ENCODE peak calls at places on chromosome 5, in seven cellular contexts. J, Y, L, S, B, X and T are unnamed samples.

GRCh38 chr5:137498736-137499505 is at the start of gene SPOCK1:
- DNase-seq in J (peak; percentile 56), Y (peak; percentile 96), L (peak; percentile 9), S (no peak), B (peak; percentile 83), X (peak; percentile 75), T (peak; percentile 81)

GRCh38 chr5:130955041-130955440 is 210.0 kb downstream of the HINT1 start:
- DNase-seq in J (no peak), Y (no peak), L (no peak), S (no peak), B (peak; percentile 93), X (no peak), T (no peak)

GRCh38 chr5:63686938-63687337 is 275.3 kb downstream of the HTR1A start:
- DNase-seq in J (no peak), Y (no peak), L (no peak), S (no peak), B (no peak), X (no peak), T (no peak)

GRCh38 chr5:64292611-64293215 is 127.1 kb downstream of the RNF180 start:
- DNase-seq in J (no peak), Y (peak; percentile 2), L (no peak), S (no peak), B (peak; percentile 7), X (peak; percentile 4), T (no peak)

GRCh38 chr5:53039855-53040254 is 50.7 kb downstream of the ITGA2 start:
- DNase-seq in J (no peak), Y (no peak), L (no peak), S (no peak), B (no peak), X (no peak), T (no peak)

GRCh38 chr5:107388111-107388861 is 282.5 kb downstream of the EFNA5 start:
- DNase-seq in J (no peak), Y (peak; percentile 61), L (no peak), S (no peak), B (peak; percentile 61), X (peak; percentile 90), T (no peak)

GRCh38 chr5:14871084-14871572 is 450 bp downstream of the ANKH start:
- DNase-seq in J (no peak), Y (no peak), L (peak; percentile 19), S (no peak), B (no peak), X (no peak), T (peak; percentile 42)

GRCh38 chr5:54985301-54986268 is at the start of gene ESM1:
- DNase-seq in J (no peak), Y (peak; percentile 59), L (no peak), S (no peak), B (no peak), X (peak; percentile 68), T (no peak)

GRCh38 chr5:1176473-1177391 is 24.7 kb upstream of the SLC6A19 start:
- DNase-seq in J (no peak), Y (no peak), L (no peak), S (no peak), B (peak; percentile 88), X (no peak), T (no peak)

GRCh38 chr5:158660726-158661125 is 439.0 kb downstream of the EBF1 start:
- DNase-seq in J (no peak), Y (peak; percentile 14), L (no peak), S (no peak), B (no peak), X (peak; percentile 55), T (no peak)

GRCh38 chr5:14870347-14871083 is 1.1 kb downstream of the ANKH start:
- DNase-seq in J (no peak), Y (no peak), L (peak; percentile 6), S (peak; percentile 53), B (no peak), X (no peak), T (peak; percentile 64)

GRCh38 chr5:68180286-68181038 is 35.1 kb upstream of the PIK3R1 start:
- DNase-seq in J (no peak), Y (no peak), L (no peak), S (no peak), B (no peak), X (no peak), T (no peak)

GRCh38 chr5:110880413-110880812 is 141.6 kb downstream of the SLC25A46 start:
- DNase-seq in J (no peak), Y (no peak), L (no peak), S (no peak), B (no peak), X (peak; percentile 93), T (no peak)

GRCh38 chr5:76372320-76373054 is 30.6 kb upstream of the IQGAP2 start:
- DNase-seq in J (no peak), Y (peak; percentile 73), L (no peak), S (no peak), B (peak; percentile 88), X (peak; percentile 89), T (no peak)

GRCh38 chr5:152349683-152350526 is 55.2 kb downstream of the NMUR2 start:
- DNase-seq in J (no peak), Y (peak; percentile 46), L (no peak), S (no peak), B (peak; percentile 56), X (peak; percentile 50), T (peak; percentile 37)

GRCh38 chr5:42756630-42757601 is at the start of gene CCDC152:
- DNase-seq in J (no peak), Y (peak; percentile 6), L (peak; percentile 32), S (peak; percentile 12), B (peak; percentile 72), X (peak; percentile 31), T (peak; percentile 32)

GRCh38 chr5:52502591-52502990 is 285.1 kb upstream of the ITGA1 start:
- DNase-seq in J (no peak), Y (no peak), L (no peak), S (no peak), B (no peak), X (no peak), T (no peak)

GRCh38 chr5:37770791-37771190 is 69.0 kb downstream of the GDNF start:
- DNase-seq in J (no peak), Y (no peak), L (no peak), S (no peak), B (no peak), X (no peak), T (no peak)

GRCh38 chr5:123036391-123037103 is at the start of gene PPIC:
- DNase-seq in J (peak; percentile 65), Y (peak; percentile 98), L (no peak), S (no peak), B (peak; percentile 86), X (peak; percentile 59), T (peak; percentile 33)

GRCh38 chr5:145497041-145497440 is 338.1 kb downstream of the PRELID2 start:
- DNase-seq in J (no peak), Y (no peak), L (no peak), S (no peak), B (no peak), X (no peak), T (no peak)

GRCh38 chr5:157758706-157759105 is 15.2 kb downstream of the LSM11 start:
- DNase-seq in J (no peak), Y (no peak), L (no peak), S (no peak), B (no peak), X (no peak), T (no peak)

GRCh38 chr5:96117863-96118651 is 156.4 kb upstream of the ELL2 start:
- DNase-seq in J (no peak), Y (peak; percentile 45), L (no peak), S (no peak), B (no peak), X (peak; percentile 30), T (no peak)

GRCh38 chr5:82720213-82720612 is 357.0 kb downstream of the TMEM167A start:
- DNase-seq in J (no peak), Y (no peak), L (no peak), S (no peak), B (peak; percentile 76), X (no peak), T (no peak)

GRCh38 chr5:9265391-9266287 is 280.2 kb downstream of the SEMA5A start:
- DNase-seq in J (no peak), Y (peak; percentile 68), L (no peak), S (no peak), B (peak; percentile 90), X (peak; percentile 94), T (no peak)

GRCh38 chr5:10106806-10107205 is 142.9 kb downstream of the ATPSCKMT start:
- DNase-seq in J (no peak), Y (peak; percentile 47), L (no peak), S (no peak), B (no peak), X (peak; percentile 21), T (no peak)

GRCh38 chr5:61162832-61163567 is 732 bp upstream of the SMIM15 start:
- DNase-seq in J (no peak), Y (peak; percentile 7), L (no peak), S (no peak), B (peak; percentile 62), X (peak; percentile 32), T (no peak)

GRCh38 chr5:179345179-179345428 is 157 bp downstream of the ADAMTS2 start:
- DNase-seq in J (no peak), Y (no peak), L (no peak), S (no peak), B (no peak), X (no peak), T (no peak)

GRCh38 chr5:79878721-79879336 is 112.2 kb downstream of the MTX3 start:
- DNase-seq in J (no peak), Y (no peak), L (no peak), S (no peak), B (peak; percentile 51), X (no peak), T (no peak)

GRCh38 chr5:82225525-82226172 is 52.5 kb downstream of the RPS23 start:
- DNase-seq in J (no peak), Y (peak; percentile 65), L (peak; percentile 29), S (peak; percentile 33), B (peak; percentile 76), X (peak; percentile 77), T (peak; percentile 57)

GRCh38 chr5:57653636-57654290 is 171.2 kb upstream of the ACTBL2 start:
- DNase-seq in J (no peak), Y (no peak), L (no peak), S (no peak), B (no peak), X (no peak), T (peak; percentile 84)

GRCh38 chr5:141402553-141403328 is at the start of gene PCDHGA9:
- DNase-seq in J (no peak), Y (peak; percentile 51), L (no peak), S (no peak), B (no peak), X (peak; percentile 43), T (peak; percentile 21)